ENCODE peak calls at places on chromosomes 6 and 20, in eight cellular contexts. T is stimulated activated naive B cell treated with anti-CD40 and anti-IgM and Interleukin-4, amounts not matched to agents 10 μg/mL and 1 μg/mL and 100 μg/mL, for 72 hours; E is smooth muscle cell of the brain vasculature; B is fibroblast of villous mesenchyme; V is T-helper 9 cell; I is ELR; G is left ventricle myocardium superior; W is fibroblast of pulmonary artery. Q is an unnamed sample.
A peak's percentile ranks its signal among the peaks of the same experiment; 100 is the strongest.

GRCh38 chr6:157235600-157236039 is 87.7 kb downstream of the TMEM242 start:
- DNase-seq in T (no peak), E (no peak), B (peak; percentile 57), V (peak; percentile 45), I (peak; percentile 69), G (peak; percentile 77), W (peak; percentile 55), Q (peak; percentile 53)

GRCh38 chr6:39296745-39297640 is 17.2 kb downstream of the KCNK17 start:
- DNase-seq in T (no peak), E (no peak), B (no peak), V (no peak), I (peak; percentile 78), G (peak; percentile 72), W (peak; percentile 9), Q (no peak)

GRCh38 chr6:157455731-157456523 is 74.9 kb downstream of the ZDHHC14 start:
- DNase-seq in T (no peak), E (no peak), B (no peak), V (no peak), I (no peak), G (no peak), W (no peak), Q (no peak)

GRCh38 chr6:6942826-6943225 is 164.9 kb upstream of the RREB1 start:
- DNase-seq in T (peak; percentile 74), E (no peak), B (no peak), V (no peak), I (peak; percentile 4), G (peak; percentile 80), W (peak; percentile 3), Q (no peak)

GRCh38 chr6:16059496-16059895 is 69.4 kb upstream of the MYLIP start:
- DNase-seq in T (no peak), E (no peak), B (no peak), V (no peak), I (no peak), G (no peak), W (no peak), Q (no peak)

GRCh38 chr20:38338849-38339520 is 7.3 kb upstream of the LBP start:
- DNase-seq in T (no peak), E (no peak), B (peak; percentile 36), V (no peak), I (peak; percentile 49), G (no peak), W (peak; percentile 39), Q (no peak)

GRCh38 chr6:134391221-134391620 is 73.3 kb upstream of the SGK1 start:
- DNase-seq in T (no peak), E (no peak), B (no peak), V (no peak), I (no peak), G (no peak), W (no peak), Q (no peak)

GRCh38 chr20:40757087-40757486 is 68.1 kb upstream of the MAFB start:
- DNase-seq in T (no peak), E (no peak), B (no peak), V (no peak), I (no peak), G (no peak), W (peak; percentile 11), Q (no peak)

GRCh38 chr6:104050455-104050854 is 809.3 kb downstream of the HACE1 start:
- DNase-seq in T (no peak), E (no peak), B (no peak), V (no peak), I (peak; percentile 63), G (no peak), W (no peak), Q (no peak)

GRCh38 chr20:10469599-10469998 is 34.5 kb downstream of the SLX4IP start:
- DNase-seq in T (no peak), E (peak; percentile 89), B (peak; percentile 91), V (no peak), I (peak; percentile 75), G (no peak), W (peak; percentile 94), Q (no peak)

GRCh38 chr6:52992980-52993379 is 2.1 kb downstream of the GSTA4 start:
- DNase-seq in T (no peak), E (no peak), B (peak; percentile 65), V (no peak), I (peak; percentile 60), G (no peak), W (peak; percentile 63), Q (no peak)

GRCh38 chr6:118141211-118141610 is 234.1 kb downstream of the SLC35F1 start:
- DNase-seq in T (no peak), E (no peak), B (no peak), V (no peak), I (no peak), G (no peak), W (no peak), Q (no peak)

GRCh38 chr20:63089051-63089907 is 82.5 kb upstream of the BHLHE23 start:
- DNase-seq in T (no peak), E (no peak), B (no peak), V (no peak), I (no peak), G (no peak), W (no peak), Q (no peak)

GRCh38 chr6:163226836-163227485 is 187.6 kb upstream of the QKI start:
- DNase-seq in T (no peak), E (no peak), B (no peak), V (no peak), I (peak; percentile 65), G (no peak), W (no peak), Q (no peak)

GRCh38 chr20:13021205-13021970 is 12.6 kb downstream of the SPTLC3 start:
- DNase-seq in T (no peak), E (no peak), B (no peak), V (no peak), I (no peak), G (no peak), W (no peak), Q (no peak)

GRCh38 chr6:44297063-44298038 is 15.8 kb downstream of the AARS2 start:
- DNase-seq in T (peak; percentile 13), E (no peak), B (peak; percentile 24), V (peak; percentile 30), I (peak; percentile 43), G (peak; percentile 74), W (peak; percentile 19), Q (peak; percentile 29)

GRCh38 chr20:17504898-17505663 is 26.1 kb downstream of the BFSP1 start:
- DNase-seq in T (peak; percentile 40), E (peak; percentile 17), B (peak; percentile 74), V (peak; percentile 27), I (peak; percentile 79), G (peak; percentile 78), W (peak; percentile 71), Q (peak; percentile 66)

GRCh38 chr6:137705166-137706064 is 161.6 kb upstream of the TNFAIP3 start:
- DNase-seq in T (peak; percentile 48), E (no peak), B (peak; percentile 65), V (peak; percentile 74), I (peak; percentile 67), G (peak; percentile 64), W (peak; percentile 82), Q (peak; percentile 68)

GRCh38 chr20:327041-327945 is 1.9 kb downstream of the SOX12 start:
- DNase-seq in T (peak; percentile 53), E (peak; percentile 82), B (peak; percentile 96), V (peak; percentile 57), I (peak; percentile 91), G (peak; percentile 90), W (peak; percentile 92), Q (peak; percentile 86)

GRCh38 chr6:10577112-10577511 is 56.0 kb downstream of the GCNT2 start:
- DNase-seq in T (no peak), E (no peak), B (no peak), V (no peak), I (no peak), G (no peak), W (no peak), Q (no peak)

GRCh38 chr6:71496018-71496800 is 207.6 kb downstream of the OGFRL1 start:
- DNase-seq in T (no peak), E (no peak), B (peak; percentile 66), V (no peak), I (peak; percentile 30), G (peak; percentile 28), W (peak; percentile 39), Q (peak; percentile 19)

GRCh38 chr6:12008366-12009179 is 3.5 kb upstream of the HIVEP1 start:
- DNase-seq in T (peak; percentile 79), E (no peak), B (peak; percentile 71), V (peak; percentile 77), I (peak; percentile 79), G (peak; percentile 92), W (peak; percentile 69), Q (peak; percentile 71)

GRCh38 chr6:164108869-164109769 is 694.6 kb downstream of the QKI start:
- DNase-seq in T (no peak), E (no peak), B (no peak), V (no peak), I (peak; percentile 56), G (peak; percentile 94), W (peak; percentile 56), Q (no peak)

GRCh38 chr6:157106487-157106886 is 216.8 kb downstream of the TMEM242 start:
- DNase-seq in T (no peak), E (no peak), B (no peak), V (no peak), I (peak; percentile 87), G (no peak), W (peak; percentile 38), Q (no peak)

GRCh38 chr6:168451805-168452204 is 10.8 kb downstream of the SMOC2 start:
- DNase-seq in T (no peak), E (no peak), B (no peak), V (no peak), I (no peak), G (no peak), W (no peak), Q (no peak)

GRCh38 chr6:96381246-96381645 is 140.4 kb upstream of the UFL1 start:
- DNase-seq in T (no peak), E (no peak), B (no peak), V (no peak), I (no peak), G (no peak), W (no peak), Q (no peak)

GRCh38 chr6:16146527-16146955 is 17.7 kb downstream of the MYLIP start:
- DNase-seq in T (no peak), E (no peak), B (no peak), V (no peak), I (no peak), G (no peak), W (no peak), Q (no peak)

GRCh38 chr6:33007831-33008395 is 1.5 kb downstream of the HLA-DOA start:
- DNase-seq in T (no peak), E (no peak), B (peak; percentile 38), V (no peak), I (no peak), G (no peak), W (no peak), Q (no peak)

GRCh38 chr6:107489636-107490567 is at the start of gene SOBP:
- DNase-seq in T (peak; percentile 24), E (no peak), B (peak; percentile 16), V (peak; percentile 16), I (peak; percentile 69), G (peak; percentile 85), W (peak; percentile 42), Q (peak; percentile 62)

GRCh38 chr6:2129076-2129695 is 116.2 kb downstream of the GMDS start:
- DNase-seq in T (no peak), E (no peak), B (no peak), V (no peak), I (no peak), G (no peak), W (no peak), Q (no peak)

GRCh38 chr6:110689275-110689935 is 125.9 kb downstream of the CDK19 start:
- DNase-seq in T (no peak), E (no peak), B (no peak), V (no peak), I (no peak), G (no peak), W (no peak), Q (no peak)

GRCh38 chr6:116447496-116448011 is 13.6 kb upstream of the CALHM6 start:
- DNase-seq in T (no peak), E (no peak), B (peak; percentile 100), V (no peak), I (peak; percentile 91), G (no peak), W (peak; percentile 99), Q (no peak)